ENCODE peak calls at places on chromosomes 3 and 15, in seven cellular contexts. H is tibial artery, J is aorta, D is adipocyte, I is HCT116, V is A549, L is pancreas. X is an unnamed sample. For H3K4me1, the result is how much of the 10 kb centered on the place peaks cover.

GRCh38 chr3:99862208-99862607 is 44.5 kb downstream of the CMSS1 start:
- DNase-seq in H (no peak), J (no peak), D (peak), I (no peak), V (no peak), L (no peak), X (no peak)

GRCh38 chr15:25732191-25732590 is 130.9 kb downstream of the ATP10A start:
- DNase-seq in H (no peak), J (no peak), D (no peak), I (no peak), V (no peak), L (no peak), X (no peak)

GRCh38 chr3:171801738-171802600 is 8.3 kb downstream of the PLD1 start:
- DNase-seq in H (no peak), J (no peak), D (peak), I (no peak), V (no peak), L (no peak), X (no peak)

GRCh38 chr15:65087411-65087810 is 10.9 kb downstream of the KBTBD13 start:
- DNase-seq in H (no peak), J (no peak), D (no peak), I (no peak), V (no peak), L (no peak), X (no peak)

GRCh38 chr15:52256366-52256765 is 39.2 kb downstream of the MYO5C start:
- DNase-seq in H (peak), J (peak), D (peak), I (peak), V (peak), L (peak), X (peak)

GRCh38 chr15:88061452-88061851 is 195.1 kb downstream of the NTRK3 start:
- DNase-seq in H (peak), J (no peak), D (no peak), I (no peak), V (no peak), L (no peak), X (no peak)

GRCh38 chr3:16504242-16504641 is 9.3 kb downstream of the RFTN1 start:
- DNase-seq in H (no peak), J (no peak), D (no peak), I (no peak), V (no peak), L (no peak), X (no peak)

GRCh38 chr3:187677604-187678003 is 7.4 kb upstream of the SST start:
- DNase-seq in H (no peak), J (no peak), D (no peak), I (no peak), V (no peak), L (no peak), X (no peak)

GRCh38 chr3:190117995-190118394 is 2.7 kb downstream of the P3H2 start:
- DNase-seq in H (no peak), J (no peak), D (no peak), I (no peak), V (no peak), L (no peak), X (no peak)

GRCh38 chr15:49831206-49831965 is 210.5 kb downstream of the DTWD1 start:
- DNase-seq in H (peak), J (peak), D (peak), I (no peak), V (no peak), L (no peak), X (no peak)

GRCh38 chr15:40050788-40051615 is 12.0 kb upstream of the SRP14 start:
- DNase-seq in H (peak), J (no peak), D (no peak), I (no peak), V (no peak), L (peak), X (peak)

GRCh38 chr3:74066456-74066855 is 441.7 kb upstream of the PDZRN3 start:
- DNase-seq in H (no peak), J (no peak), D (no peak), I (no peak), V (no peak), L (no peak), X (no peak)

GRCh38 chr15:99755692-99756409 is 22.6 kb upstream of the LYSMD4 start:
- DNase-seq in H (no peak), J (no peak), D (peak), I (peak), V (peak), L (peak), X (peak)

GRCh38 chr3:10228248-10228950 is 19.9 kb upstream of the TATDN2 start:
- DNase-seq in H (no peak), J (no peak), D (peak), I (no peak), V (no peak), L (no peak), X (no peak)

GRCh38 chr3:51434746-51435323 is 43.8 kb downstream of the RBM15B start:
- DNase-seq in H (no peak), J (no peak), D (peak), I (peak), V (peak), L (peak), X (peak)

GRCh38 chr15:59814409-59814808 is 125.3 kb upstream of the BNIP2 start:
- DNase-seq in H (no peak), J (no peak), D (no peak), I (no peak), V (no peak), L (no peak), X (no peak)

GRCh38 chr3:141876891-141877561 is 583 bp downstream of the ATP1B3 start:
- DNase-seq in H (peak), J (peak), D (peak), I (no peak), V (no peak), L (peak), X (peak)

DNA sequence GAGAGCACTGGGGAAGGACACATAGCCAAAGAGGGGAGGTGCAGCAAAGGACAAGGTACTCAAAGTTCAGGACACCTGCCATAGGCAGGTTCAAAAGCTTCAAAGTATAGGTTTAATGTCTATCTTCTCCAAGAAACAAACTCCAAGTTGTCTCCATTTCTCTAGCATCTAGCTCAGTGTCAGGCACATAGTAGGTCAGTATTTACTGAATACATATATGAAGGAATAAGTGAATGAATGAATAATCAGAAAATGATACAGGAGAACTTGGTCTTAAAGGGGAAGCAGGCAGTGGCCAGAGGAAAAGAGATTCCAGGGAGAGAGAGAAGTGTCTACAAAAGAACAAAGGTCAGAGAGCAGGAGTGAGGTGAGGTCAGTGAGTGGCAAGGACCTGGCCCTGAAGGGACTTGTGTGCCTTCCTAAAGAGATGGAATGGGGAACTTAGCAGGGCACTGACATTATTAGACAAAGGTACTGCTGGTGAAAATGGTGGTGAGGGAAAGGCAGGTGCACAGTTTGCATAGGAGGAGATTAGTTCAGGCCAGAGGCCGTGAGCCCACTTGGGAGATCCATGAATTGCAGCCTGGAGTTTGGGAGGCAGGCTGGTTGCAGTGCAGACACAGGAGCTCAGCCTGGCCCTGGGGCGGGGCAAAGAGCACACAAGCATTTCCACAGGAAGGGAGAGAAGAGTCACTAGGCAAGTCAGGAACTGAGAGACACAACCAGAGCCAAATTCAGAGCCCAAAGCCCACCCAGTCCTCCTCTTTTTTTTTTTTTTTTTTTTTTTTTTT is 21.4 kb downstream of the TBC1D2B start:
- DNase-seq in H (peak), J (no peak), D (no peak), I (no peak), V (no peak), L (no peak), X (peak)
- H3K4me1 ChIP-seq in H (half or more), J (under half), D (half or more), I (under half), V (under half), L (half or more), X (under half)

DNA sequence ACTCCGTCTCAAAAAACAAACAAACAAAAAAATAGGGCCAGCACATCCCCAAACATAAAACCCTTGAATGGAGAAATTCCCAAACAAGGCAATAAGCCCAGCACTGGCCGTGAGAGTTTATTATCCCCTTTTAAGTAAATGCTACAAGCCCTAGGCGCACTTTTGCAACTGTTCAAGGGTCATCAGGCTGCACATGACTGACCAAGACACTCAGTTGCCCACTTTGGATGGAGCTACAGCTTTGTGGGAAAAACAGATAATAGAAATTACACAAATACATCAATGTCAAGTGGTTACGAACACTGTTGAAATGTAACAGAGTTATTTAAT is 33.7 kb upstream of the ZNF445 start:
- DNase-seq in H (no peak), J (no peak), D (peak), I (no peak), V (no peak), L (no peak), X (peak)
- H3K4me1 ChIP-seq in H (under half), J (under half), D (under half), I (under half), V (under half), L (under half), X (under half)

DNA sequence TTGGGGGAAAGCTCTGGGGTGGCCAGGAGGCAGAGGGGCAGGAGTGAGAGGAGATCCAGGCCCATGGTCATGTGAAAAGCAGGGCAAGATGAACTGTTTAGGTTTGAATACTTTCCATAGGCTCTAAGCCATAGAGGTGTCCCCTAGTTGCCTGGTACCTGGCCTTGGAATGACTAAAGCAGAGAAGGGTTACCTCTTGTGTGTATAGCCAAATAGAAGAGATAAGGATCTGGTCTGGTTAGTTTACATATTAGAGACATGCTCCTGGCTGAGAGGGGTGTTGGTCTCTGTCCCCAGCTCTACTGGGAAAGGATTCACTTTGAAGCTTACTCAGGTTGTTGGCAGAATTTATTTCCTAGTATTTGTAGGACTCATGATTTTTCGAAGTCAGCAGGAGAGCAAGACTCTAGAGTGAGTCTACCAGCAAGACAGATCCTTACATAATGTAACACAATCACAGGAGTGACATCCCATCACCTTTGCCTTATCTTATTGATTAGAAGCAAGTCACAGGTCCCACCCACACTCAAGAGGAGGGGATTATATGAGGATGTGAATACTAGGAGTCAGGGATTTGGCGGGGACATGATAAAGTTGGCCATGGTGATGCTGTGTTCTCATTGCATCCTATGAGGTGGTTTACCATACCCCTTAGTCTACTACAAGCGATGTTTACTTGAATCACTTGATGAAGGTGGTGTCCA is 11.4 kb upstream of the TM4SF1 start:
- DNase-seq in H (no peak), J (no peak), D (no peak), I (no peak), V (no peak), L (no peak), X (peak)
- H3K4me1 ChIP-seq in H (under half), J (under half), D (under half), I (under half), V (half or more), L (half or more), X (half or more)

GRCh38 chr3:181630873-181631272 is 80.9 kb upstream of the SOX2 start:
- DNase-seq in H (no peak), J (no peak), D (no peak), I (no peak), V (no peak), L (no peak), X (no peak)
- H3K4me1 ChIP-seq in H (under half), J (under half), D (under half), I (under half), V (under half), L (under half), X (under half)

GRCh38 chr3:102194001-102194400 is 240.8 kb upstream of the ZPLD1 start:
- DNase-seq in H (no peak), J (no peak), D (no peak), I (no peak), V (no peak), L (no peak), X (no peak)

GRCh38 chr3:102195198-102195948 is 239.4 kb upstream of the ZPLD1 start:
- DNase-seq in H (no peak), J (peak), D (no peak), I (no peak), V (no peak), L (peak), X (peak)

GRCh38 chr3:102193255-102193654 is 241.6 kb upstream of the ZPLD1 start:
- DNase-seq in H (no peak), J (no peak), D (no peak), I (no peak), V (no peak), L (no peak), X (no peak)

GRCh38 chr3:102192575-102192974 is 242.2 kb upstream of the ZPLD1 start:
- DNase-seq in H (no peak), J (no peak), D (no peak), I (no peak), V (no peak), L (no peak), X (no peak)

DNA sequence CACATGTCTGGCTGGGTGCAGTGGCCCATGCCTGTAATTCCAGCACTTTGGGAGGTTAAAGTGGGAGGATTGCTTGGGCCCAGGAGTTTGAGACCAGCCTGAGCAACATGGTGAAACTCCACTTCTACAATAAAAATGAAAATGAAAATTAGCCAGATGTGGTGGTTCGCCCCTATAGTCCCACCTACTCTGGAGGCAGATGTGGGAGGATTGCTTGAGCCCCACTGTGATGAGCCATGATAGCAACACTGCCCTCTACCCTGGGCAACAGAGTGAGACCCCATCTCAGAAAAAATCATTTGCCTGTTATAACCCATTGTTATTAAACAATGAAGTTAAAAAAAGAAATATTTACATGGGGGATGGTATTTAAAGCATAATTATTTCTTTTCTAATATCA is 240.1 kb upstream of the ZPLD1 start:
- DNase-seq in H (no peak), J (no peak), D (no peak), I (no peak), V (no peak), L (no peak), X (no peak)
- H3K4me1 ChIP-seq in H (under half), J (under half), D (under half), I (under half), V (under half), L (under half), X (under half)